ENCODE peak calls at places on chromosomes 11 and 22, in nine cellular contexts. One of them, this sample, is unnamed.

GRCh38 chr11:67303132-67303988 is at the start of gene SSH3:
- DNase-seq in A549: peak
- DNase-seq in stomach: peak
- DNase-seq in ovary: peak
- DNase-seq in suprapubic skin: peak
- DNase-seq in transverse colon: peak
- DNase-seq in tibial nerve: peak
- DNase-seq in HepG2: peak
- DNase-seq in K562: no peak
- DNase-seq in this sample: peak

GRCh38 chr11:61609000-61609969 is 28.4 kb upstream of the SYT7 start:
- DNase-seq in A549: no peak
- DNase-seq in stomach: no peak
- DNase-seq in ovary: no peak
- DNase-seq in suprapubic skin: no peak
- DNase-seq in transverse colon: peak
- DNase-seq in tibial nerve: no peak
- DNase-seq in HepG2: peak
- DNase-seq in K562: no peak
- DNase-seq in this sample: no peak

GRCh38 chr11:64007629-64008282 is 21.5 kb downstream of the OTUB1 start:
- DNase-seq in A549: peak
- DNase-seq in stomach: peak
- DNase-seq in ovary: peak
- DNase-seq in suprapubic skin: no peak
- DNase-seq in transverse colon: peak
- DNase-seq in tibial nerve: peak
- DNase-seq in HepG2: peak
- DNase-seq in K562: peak
- DNase-seq in this sample: peak

GRCh38 chr11:77154381-77155081 is 26.5 kb downstream of the MYO7A start:
- DNase-seq in A549: no peak
- DNase-seq in stomach: peak
- DNase-seq in ovary: no peak
- DNase-seq in suprapubic skin: no peak
- DNase-seq in transverse colon: no peak
- DNase-seq in tibial nerve: no peak
- DNase-seq in HepG2: no peak
- DNase-seq in K562: no peak
- DNase-seq in this sample: peak

GRCh38 chr11:120424970-120425332 is 86.6 kb upstream of the GRIK4 start:
- DNase-seq in A549: no peak
- DNase-seq in stomach: no peak
- DNase-seq in ovary: no peak
- DNase-seq in suprapubic skin: no peak
- DNase-seq in transverse colon: no peak
- DNase-seq in tibial nerve: no peak
- DNase-seq in HepG2: no peak
- DNase-seq in K562: no peak
- DNase-seq in this sample: no peak

GRCh38 chr11:45678962-45679361 is 13.5 kb upstream of the CHST1 start:
- DNase-seq in A549: no peak
- DNase-seq in stomach: no peak
- DNase-seq in ovary: no peak
- DNase-seq in suprapubic skin: no peak
- DNase-seq in transverse colon: no peak
- DNase-seq in tibial nerve: no peak
- DNase-seq in HepG2: no peak
- DNase-seq in K562: peak
- DNase-seq in this sample: peak

GRCh38 chr11:73177380-73178091 is 35.4 kb upstream of the FCHSD2 start:
- DNase-seq in A549: no peak
- DNase-seq in stomach: peak
- DNase-seq in ovary: peak
- DNase-seq in suprapubic skin: no peak
- DNase-seq in transverse colon: no peak
- DNase-seq in tibial nerve: no peak
- DNase-seq in HepG2: peak
- DNase-seq in K562: no peak
- DNase-seq in this sample: peak

GRCh38 chr11:121844016-121844415 is 272.0 kb downstream of the BLID start:
- DNase-seq in A549: no peak
- DNase-seq in stomach: no peak
- DNase-seq in ovary: no peak
- DNase-seq in suprapubic skin: no peak
- DNase-seq in transverse colon: no peak
- DNase-seq in tibial nerve: no peak
- DNase-seq in HepG2: no peak
- DNase-seq in K562: no peak
- DNase-seq in this sample: no peak

GRCh38 chr11:71986131-71986530 is 12.6 kb upstream of the IL18BP start:
- DNase-seq in A549: no peak
- DNase-seq in stomach: no peak
- DNase-seq in ovary: no peak
- DNase-seq in suprapubic skin: no peak
- DNase-seq in transverse colon: no peak
- DNase-seq in tibial nerve: no peak
- DNase-seq in HepG2: no peak
- DNase-seq in K562: no peak
- DNase-seq in this sample: no peak

GRCh38 chr11:61356701-61357100 is 5.0 kb downstream of the CYB561A3 start:
- DNase-seq in A549: no peak
- DNase-seq in stomach: no peak
- DNase-seq in ovary: no peak
- DNase-seq in suprapubic skin: no peak
- DNase-seq in transverse colon: no peak
- DNase-seq in tibial nerve: no peak
- DNase-seq in HepG2: no peak
- DNase-seq in K562: no peak
- DNase-seq in this sample: no peak

GRCh38 chr11:35662649-35663407 is at the start of gene TRIM44:
- DNase-seq in A549: peak
- DNase-seq in stomach: peak
- DNase-seq in ovary: peak
- DNase-seq in suprapubic skin: peak
- DNase-seq in transverse colon: peak
- DNase-seq in tibial nerve: peak
- DNase-seq in HepG2: peak
- DNase-seq in K562: peak
- DNase-seq in this sample: peak

GRCh38 chr11:38005597-38005996 is 1407.6 kb upstream of the RAG2 start:
- DNase-seq in A549: no peak
- DNase-seq in stomach: no peak
- DNase-seq in ovary: no peak
- DNase-seq in suprapubic skin: no peak
- DNase-seq in transverse colon: no peak
- DNase-seq in tibial nerve: no peak
- DNase-seq in HepG2: no peak
- DNase-seq in K562: no peak
- DNase-seq in this sample: no peak

DNA sequence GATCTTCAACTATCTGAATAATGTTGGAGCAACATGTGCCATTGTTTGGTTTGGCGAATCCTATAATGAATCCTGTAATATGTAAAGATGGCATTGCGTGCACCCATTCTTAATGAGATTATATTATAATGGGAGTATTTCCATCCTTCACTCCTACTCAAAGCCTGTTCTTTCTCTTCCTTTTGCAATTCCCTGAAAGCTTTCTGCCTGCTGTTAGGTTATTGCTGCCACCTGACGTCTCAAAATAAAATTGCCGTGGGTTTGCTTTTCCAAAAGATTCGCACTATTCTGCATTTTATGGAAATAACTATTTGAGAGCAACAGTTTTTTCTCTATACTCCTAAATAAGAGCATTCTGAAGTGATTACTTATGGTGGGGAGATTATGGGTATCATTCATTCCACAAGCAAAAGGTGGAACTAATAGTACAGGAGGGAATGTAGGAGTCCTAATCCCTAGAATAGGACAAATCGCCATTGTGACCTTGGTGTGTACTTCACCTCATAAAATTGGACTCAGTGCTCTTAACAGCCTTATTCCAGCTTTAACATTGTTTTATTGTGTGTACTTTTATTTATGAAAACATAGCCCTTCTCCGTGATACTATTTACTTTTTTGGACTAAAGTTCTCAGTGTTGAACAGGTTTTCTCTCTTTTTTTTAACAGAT is 69.6 kb upstream of the ALKBH3 start:
- DNase-seq in A549: no peak
- DNase-seq in stomach: no peak
- DNase-seq in ovary: no peak
- DNase-seq in suprapubic skin: no peak
- DNase-seq in transverse colon: no peak
- DNase-seq in tibial nerve: no peak
- DNase-seq in HepG2: no peak
- DNase-seq in K562: peak
- DNase-seq in this sample: no peak
- TF ChIP-seq CTCF in A549: peak
- TF ChIP-seq CTCF in stomach: no peak
- TF ChIP-seq CTCF in ovary: no peak
- TF ChIP-seq CTCF in suprapubic skin: no peak
- TF ChIP-seq CTCF in transverse colon: peak
- TF ChIP-seq CTCF in tibial nerve: no peak
- TF ChIP-seq CTCF in HepG2: no peak
- TF ChIP-seq CTCF in K562: peak
- TF ChIP-seq CTCF in this sample: no peak

GRCh38 chr22:50300620-50301257 is 6.7 kb downstream of the PLXNB2 start:
- DNase-seq in A549: no peak
- DNase-seq in stomach: peak
- DNase-seq in ovary: no peak
- DNase-seq in suprapubic skin: no peak
- DNase-seq in transverse colon: no peak
- DNase-seq in tibial nerve: no peak
- DNase-seq in HepG2: no peak
- DNase-seq in K562: no peak
- DNase-seq in this sample: no peak
- H3K4me3 ChIP-seq in A549: no peak
- H3K4me3 ChIP-seq in stomach: peak
- H3K4me3 ChIP-seq in ovary: peak
- H3K4me3 ChIP-seq in suprapubic skin: peak
- H3K4me3 ChIP-seq in transverse colon: no peak
- H3K4me3 ChIP-seq in tibial nerve: no peak
- H3K4me3 ChIP-seq in HepG2: no peak
- H3K4me3 ChIP-seq in K562: no peak
- H3K4me3 ChIP-seq in this sample: no peak

GRCh38 chr11:75032550-75032935 is 43.8 kb downstream of the NEU3 start:
- DNase-seq in A549: no peak
- DNase-seq in stomach: no peak
- DNase-seq in ovary: no peak
- DNase-seq in suprapubic skin: no peak
- DNase-seq in transverse colon: no peak
- DNase-seq in tibial nerve: no peak
- DNase-seq in HepG2: no peak
- DNase-seq in K562: no peak
- DNase-seq in this sample: no peak

GRCh38 chr11:75033916-75034315 is 45.2 kb downstream of the NEU3 start:
- DNase-seq in A549: no peak
- DNase-seq in stomach: no peak
- DNase-seq in ovary: no peak
- DNase-seq in suprapubic skin: no peak
- DNase-seq in transverse colon: no peak
- DNase-seq in tibial nerve: no peak
- DNase-seq in HepG2: no peak
- DNase-seq in K562: no peak
- DNase-seq in this sample: no peak

GRCh38 chr11:75031224-75031753 is 42.6 kb downstream of the NEU3 start:
- DNase-seq in A549: no peak
- DNase-seq in stomach: no peak
- DNase-seq in ovary: no peak
- DNase-seq in suprapubic skin: no peak
- DNase-seq in transverse colon: no peak
- DNase-seq in tibial nerve: no peak
- DNase-seq in HepG2: peak
- DNase-seq in K562: peak
- DNase-seq in this sample: no peak

GRCh38 chr11:75029836-75030631 is 41.3 kb downstream of the NEU3 start:
- DNase-seq in A549: no peak
- DNase-seq in stomach: no peak
- DNase-seq in ovary: no peak
- DNase-seq in suprapubic skin: no peak
- DNase-seq in transverse colon: no peak
- DNase-seq in tibial nerve: no peak
- DNase-seq in HepG2: no peak
- DNase-seq in K562: peak
- DNase-seq in this sample: no peak

GRCh38 chr11:75031771-75032549 is 43.2 kb downstream of the NEU3 start:
- DNase-seq in A549: peak
- DNase-seq in stomach: peak
- DNase-seq in ovary: peak
- DNase-seq in suprapubic skin: peak
- DNase-seq in transverse colon: peak
- DNase-seq in tibial nerve: peak
- DNase-seq in HepG2: peak
- DNase-seq in K562: peak
- DNase-seq in this sample: peak
- TF ChIP-seq EP300 in A549: no peak
- TF ChIP-seq EP300 in stomach: no peak
- TF ChIP-seq EP300 in ovary: no peak
- TF ChIP-seq EP300 in suprapubic skin: no peak
- TF ChIP-seq EP300 in transverse colon: no peak
- TF ChIP-seq EP300 in tibial nerve: no peak
- TF ChIP-seq EP300 in HepG2: no peak
- TF ChIP-seq EP300 in K562: no peak
- TF ChIP-seq EP300 in this sample: no peak

GRCh38 chr22:30634477-30635233 is 926 bp upstream of the SLC35E4 start:
- DNase-seq in A549: peak
- DNase-seq in stomach: peak
- DNase-seq in ovary: peak
- DNase-seq in suprapubic skin: peak
- DNase-seq in transverse colon: peak
- DNase-seq in tibial nerve: peak
- DNase-seq in HepG2: peak
- DNase-seq in K562: peak
- DNase-seq in this sample: peak
- TF ChIP-seq CTCF in A549: peak
- TF ChIP-seq CTCF in stomach: no peak
- TF ChIP-seq CTCF in ovary: peak
- TF ChIP-seq CTCF in suprapubic skin: peak
- TF ChIP-seq CTCF in transverse colon: peak
- TF ChIP-seq CTCF in tibial nerve: peak
- TF ChIP-seq CTCF in HepG2: peak
- TF ChIP-seq CTCF in K562: peak
- TF ChIP-seq CTCF in this sample: peak